ENCODE peak calls at places on chromosomes 16 and 17, in five cellular contexts. K is stimulated activated CD4-positive, alpha-beta T cell treated with anti-CD3 and anti-CD28 coated beads, Interleukin-2, amount 100 ng/mL, for 48 hours; J is G401; Q is left ventricle myocardium inferior; D is ecto neural progenitor cell. Y is an unnamed sample.

GRCh38 chr16:19115148-19116021 is 1.6 kb downstream of the ITPRIPL2 start:
- DNase-seq in K (no peak), J (no peak), Q (peak; percentile 53), D (no peak), Y (no peak)

GRCh38 chr17:30433514-30433913 is 43.7 kb upstream of the GOSR1 start:
- DNase-seq in K (no peak), J (no peak), Q (no peak), D (no peak), Y (no peak)

GRCh38 chr17:82110298-82110697 is 12.3 kb upstream of the FASN start:
- DNase-seq in K (no peak), J (no peak), Q (no peak), D (no peak), Y (no peak)

GRCh38 chr16:7016986-7017385 is 315.7 kb upstream of the RBFOX1 start:
- DNase-seq in K (no peak), J (peak; percentile 46), Q (no peak), D (no peak), Y (no peak)

GRCh38 chr16:57061084-57061905 is 31.1 kb upstream of the CPNE2 start:
- DNase-seq in K (no peak), J (no peak), Q (peak; percentile 76), D (no peak), Y (no peak)

GRCh38 chr17:35578929-35579448 is 618 bp upstream of the PEX12 start:
- DNase-seq in K (no peak), J (no peak), Q (no peak), D (no peak), Y (no peak)

GRCh38 chr16:8959921-8960787 is 3.6 kb downstream of the USP7 start:
- DNase-seq in K (no peak), J (no peak), Q (no peak), D (no peak), Y (no peak)

GRCh38 chr16:3020247-3020603 is at the start of gene TNFRSF12A:
- DNase-seq in K (peak; percentile 67), J (peak; percentile 54), Q (peak; percentile 83), D (peak; percentile 87), Y (no peak)

GRCh38 chr17:39144414-39144813 is 7.0 kb downstream of the PLXDC1 start:
- DNase-seq in K (no peak), J (peak; percentile 95), Q (peak; percentile 92), D (no peak), Y (peak; percentile 95)

GRCh38 chr16:19980866-19981265 is 92.8 kb downstream of the GPR139 start:
- DNase-seq in K (no peak), J (no peak), Q (no peak), D (no peak), Y (no peak)

GRCh38 chr17:74467221-74467951 is 952 bp downstream of the CD300A start:
- DNase-seq in K (no peak), J (no peak), Q (no peak), D (no peak), Y (no peak)

GRCh38 chr17:50482516-50482915 is 3.9 kb downstream of the RSAD1 start:
- DNase-seq in K (peak; percentile 77), J (peak; percentile 92), Q (peak; percentile 93), D (peak; percentile 92), Y (peak; percentile 97)

GRCh38 chr16:86877108-86877507 is 298.8 kb downstream of the FOXL1 start:
- DNase-seq in K (no peak), J (no peak), Q (no peak), D (no peak), Y (no peak)

GRCh38 chr17:47905221-47905733 is 9.2 kb downstream of the SP2 start:
- DNase-seq in K (no peak), J (peak; percentile 98), Q (peak; percentile 81), D (no peak), Y (no peak)

GRCh38 chr16:85611455-85612190 is 1.5 kb upstream of the GSE1 start:
- DNase-seq in K (peak; percentile 41), J (peak; percentile 81), Q (peak; percentile 87), D (peak; percentile 83), Y (no peak)

GRCh38 chr17:68310141-68310540 is 18.8 kb downstream of the ARSG start:
- DNase-seq in K (no peak), J (no peak), Q (no peak), D (no peak), Y (no peak)

GRCh38 chr17:33099906-33100305 is 108.3 kb downstream of the SPACA3 start:
- DNase-seq in K (no peak), J (no peak), Q (no peak), D (no peak), Y (no peak)

GRCh38 chr16:29806096-29806579 is at the start of gene MAZ:
- DNase-seq in K (peak; percentile 71), J (no peak), Q (no peak), D (no peak), Y (no peak)

GRCh38 chr17:49218941-49219913 is 8.7 kb downstream of the ABI3 start:
- DNase-seq in K (no peak), J (no peak), Q (peak; percentile 27), D (no peak), Y (no peak)

GRCh38 chr16:10937068-10937859 is 5.0 kb downstream of the DEXI start:
- DNase-seq in K (no peak), J (peak; percentile 63), Q (peak; percentile 40), D (no peak), Y (no peak)

GRCh38 chr17:19335951-19336631 is 26.4 kb downstream of the B9D1 start:
- DNase-seq in K (no peak), J (no peak), Q (no peak), D (no peak), Y (no peak)

GRCh38 chr16:24773771-24774427 is 44.4 kb downstream of the TNRC6A start:
- DNase-seq in K (no peak), J (no peak), Q (no peak), D (no peak), Y (no peak)

Y was measured in vagina.